ENCODE peak calls at places on chromosomes 7 and 10, in four cellular contexts. Q, L, H and F are unnamed samples.

GRCh38 chr7:29156798-29157461 is 10.6 kb upstream of the CPVL start:
- DNase-seq in Q (no peak), L (no peak), H (no peak), F (no peak)

GRCh38 chr7:110065112-110065511 is 1025.8 kb upstream of the LRRN3 start:
- DNase-seq in Q (no peak), L (no peak), H (no peak), F (no peak)

GRCh38 chr7:76300210-76300731 is 2.2 kb upstream of the HSPB1 start:
- DNase-seq in Q (no peak), L (no peak), H (no peak), F (no peak)

GRCh38 chr7:101871351-101871750 is 53.9 kb downstream of the CUX1 start:
- DNase-seq in Q (no peak), L (no peak), H (no peak), F (no peak)

GRCh38 chr10:91875779-91876178 is 33.5 kb downstream of the FGFBP3 start:
- DNase-seq in Q (no peak), L (no peak), H (no peak), F (no peak)

GRCh38 chr10:70926215-70927000 is 38.0 kb upstream of the PCBD1 start:
- DNase-seq in Q (no peak), L (no peak), H (no peak), F (no peak)

GRCh38 chr10:119235381-119235780 is 28.0 kb downstream of the GRK5 start:
- DNase-seq in Q (no peak), L (no peak), H (no peak), F (no peak)

GRCh38 chr7:79096361-79096805 is 357.1 kb downstream of the MAGI2 start:
- DNase-seq in Q (no peak), L (no peak), H (no peak), F (no peak)

GRCh38 chr10:89245802-89246201 is 5.8 kb downstream of the LIPA start:
- DNase-seq in Q (no peak), L (no peak), H (no peak), F (no peak)

GRCh38 chr7:149362696-149363095 is 98.2 kb downstream of the ZNF777 start:
- DNase-seq in Q (no peak), L (no peak), H (no peak), F (no peak)

GRCh38 chr10:58662314-58662713 is 149.6 kb downstream of the BICC1 start:
- DNase-seq in Q (no peak), L (no peak), H (no peak), F (no peak)

GRCh38 chr10:110337906-110338305 is 33.2 kb upstream of the SMNDC1 start:
- DNase-seq in Q (no peak), L (no peak), H (no peak), F (no peak)

GRCh38 chr7:152743600-152743999 is 16.0 kb upstream of the ACTR3B start:
- DNase-seq in Q (no peak), L (no peak), H (no peak), F (no peak)

GRCh38 chr10:119667562-119668328 is 16.6 kb downstream of the BAG3 start:
- DNase-seq in Q (no peak), L (no peak), H (no peak), F (no peak)

GRCh38 chr7:11835260-11835659 is 3.3 kb upstream of the THSD7A start:
- DNase-seq in Q (no peak), L (no peak), H (no peak), F (no peak)

GRCh38 chr10:69445094-69445493 is 6.2 kb upstream of the TSPAN15 start:
- DNase-seq in Q (no peak), L (no peak), H (no peak), F (no peak)

GRCh38 chr10:128210215-128211063 is 84.2 kb upstream of the MKI67 start:
- DNase-seq in Q (peak), L (no peak), H (peak), F (peak)

GRCh38 chr7:151793531-151793935 is 83.4 kb downstream of the PRKAG2 start:
- DNase-seq in Q (no peak), L (no peak), H (no peak), F (no peak)

GRCh38 chr10:128042131-128042610 is 84.1 kb downstream of the MKI67 start:
- DNase-seq in Q (no peak), L (no peak), H (no peak), F (no peak)

GRCh38 chr10:79937256-79937635 is 11.7 kb downstream of the SFTPD start:
- DNase-seq in Q (no peak), L (no peak), H (no peak), F (no peak)

GRCh38 chr10:78510566-78511323 is 477.1 kb downstream of the RPS24 start:
- DNase-seq in Q (no peak), L (no peak), H (no peak), F (no peak)
- TF ChIP-seq POLR2AphosphoS5 in Q (no peak), L (no peak), H (no peak), F (no peak)

GRCh38 chr7:15755061-15755460 is 68.6 kb upstream of the MEOX2 start:
- DNase-seq in Q (no peak), L (no peak), H (no peak), F (no peak)
- TF ChIP-seq SPI1 in Q (no peak), L (no peak), H (no peak), F (no peak)

DNA sequence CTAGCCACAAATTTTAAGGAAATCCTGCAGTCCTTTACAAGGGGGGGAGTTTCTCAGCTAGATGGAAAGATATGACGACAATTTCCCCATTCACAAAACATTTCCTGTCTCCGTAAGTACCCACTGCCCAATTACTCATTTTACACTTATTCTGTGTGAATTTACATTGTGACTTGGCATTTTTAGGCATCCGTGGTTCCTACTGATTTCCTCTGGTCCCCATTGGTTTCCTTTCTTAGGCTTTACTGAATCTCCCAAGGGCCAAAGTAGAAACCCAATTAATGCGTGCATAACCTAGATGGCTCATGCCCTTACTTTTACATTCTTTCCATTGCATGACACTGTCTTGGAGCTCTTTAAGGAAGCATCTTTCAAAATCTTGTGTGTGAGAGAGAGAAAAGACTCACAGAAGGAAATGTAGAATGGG is 35.7 kb downstream of the NRCAM start:
- DNase-seq in Q (no peak), L (no peak), H (no peak), F (no peak)
- TF ChIP-seq POLR2AphosphoS5 in Q (no peak), L (no peak), H (no peak), F (no peak)

DNA sequence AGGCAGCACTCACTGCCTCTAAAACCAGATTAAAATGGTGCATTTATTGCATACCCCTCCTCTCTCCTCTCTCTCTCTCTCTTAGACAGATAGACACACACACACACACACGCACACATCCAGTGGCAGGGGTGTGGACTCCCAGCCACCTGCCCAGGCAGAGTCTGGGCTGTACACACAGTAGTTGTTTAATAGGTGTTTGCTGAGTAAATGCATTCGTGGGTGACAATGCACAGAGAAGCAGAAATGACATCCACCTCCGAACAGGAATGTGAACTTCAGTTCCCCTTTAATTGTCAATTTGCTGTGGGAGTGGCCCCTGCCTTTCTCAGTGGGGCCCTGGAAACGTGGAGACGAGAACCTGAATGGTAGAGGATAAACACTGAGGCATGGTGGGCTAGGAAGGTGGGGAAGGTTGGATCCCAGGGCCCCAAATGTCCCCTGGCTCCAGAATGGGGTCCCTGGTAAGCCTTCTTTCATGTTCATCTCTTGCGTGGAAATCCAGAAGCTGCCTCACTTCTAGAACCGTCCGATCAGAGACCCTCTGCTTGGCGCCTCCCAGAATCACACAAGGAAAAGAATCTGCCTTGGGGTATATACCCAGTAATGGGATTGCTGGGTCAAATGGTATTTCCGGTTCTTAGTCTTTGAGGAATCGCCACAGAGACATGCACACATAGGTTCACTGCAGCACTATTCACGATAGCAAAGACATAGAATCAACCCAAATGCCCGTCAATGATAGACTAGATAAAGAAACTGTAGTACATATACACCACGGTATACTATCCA is 58.5 kb upstream of the ECHDC3 start:
- DNase-seq in Q (no peak), L (no peak), H (no peak), F (no peak)
- TF ChIP-seq SPI1 in Q (no peak), L (peak), H (no peak), F (peak)

GRCh38 chr10:12068467-12069269 is at the start of gene DHTKD1:
- DNase-seq in Q (peak), L (peak), H (peak), F (peak)
- TF ChIP-seq POLR2AphosphoS5 in Q (peak), L (peak), H (peak), F (peak)

DNA sequence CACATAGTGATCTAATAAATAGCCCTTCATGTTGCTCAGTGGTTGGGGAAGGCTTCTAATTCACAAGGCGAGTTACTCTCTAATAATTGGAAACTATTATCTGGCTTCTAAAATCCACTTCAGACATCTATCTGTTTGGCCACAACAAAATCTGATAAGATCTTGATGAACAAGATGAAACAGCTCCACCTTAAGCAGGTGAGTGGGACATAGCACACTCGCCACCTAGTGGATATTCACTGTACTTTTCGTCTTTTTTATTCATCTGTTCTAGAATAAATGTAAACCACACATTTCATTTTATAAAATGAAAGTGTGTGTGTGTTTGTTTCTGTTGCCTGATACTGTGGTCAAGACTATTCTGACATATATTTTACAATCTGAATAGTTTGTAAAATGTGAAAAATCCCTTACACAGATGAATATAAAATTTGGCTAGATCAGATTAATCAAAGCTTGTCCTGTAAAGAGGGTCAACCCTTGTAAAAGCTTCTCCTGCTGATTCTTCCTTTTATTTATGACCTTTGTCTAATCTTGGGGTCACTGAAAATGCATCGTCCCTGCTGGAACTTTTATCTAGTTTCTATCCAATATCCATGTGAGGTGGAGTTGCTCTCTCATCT is 26.5 kb upstream of the CNTNAP2 start:
- DNase-seq in Q (peak), L (no peak), H (peak), F (peak)
- TF ChIP-seq SPI1 in Q (no peak), L (no peak), H (no peak), F (no peak)

GRCh38 chr10:100879741-100880360 is 32.9 kb upstream of the SLF2 start:
- DNase-seq in Q (peak), L (no peak), H (no peak), F (no peak)

GRCh38 chr10:100875484-100876166 is 37.1 kb upstream of the SLF2 start:
- DNase-seq in Q (no peak), L (no peak), H (no peak), F (no peak)

GRCh38 chr10:100876575-100877158 is 36.1 kb upstream of the SLF2 start:
- DNase-seq in Q (no peak), L (no peak), H (no peak), F (no peak)

GRCh38 chr10:100877451-100877850 is 35.3 kb upstream of the SLF2 start:
- DNase-seq in Q (no peak), L (no peak), H (no peak), F (no peak)

DNA sequence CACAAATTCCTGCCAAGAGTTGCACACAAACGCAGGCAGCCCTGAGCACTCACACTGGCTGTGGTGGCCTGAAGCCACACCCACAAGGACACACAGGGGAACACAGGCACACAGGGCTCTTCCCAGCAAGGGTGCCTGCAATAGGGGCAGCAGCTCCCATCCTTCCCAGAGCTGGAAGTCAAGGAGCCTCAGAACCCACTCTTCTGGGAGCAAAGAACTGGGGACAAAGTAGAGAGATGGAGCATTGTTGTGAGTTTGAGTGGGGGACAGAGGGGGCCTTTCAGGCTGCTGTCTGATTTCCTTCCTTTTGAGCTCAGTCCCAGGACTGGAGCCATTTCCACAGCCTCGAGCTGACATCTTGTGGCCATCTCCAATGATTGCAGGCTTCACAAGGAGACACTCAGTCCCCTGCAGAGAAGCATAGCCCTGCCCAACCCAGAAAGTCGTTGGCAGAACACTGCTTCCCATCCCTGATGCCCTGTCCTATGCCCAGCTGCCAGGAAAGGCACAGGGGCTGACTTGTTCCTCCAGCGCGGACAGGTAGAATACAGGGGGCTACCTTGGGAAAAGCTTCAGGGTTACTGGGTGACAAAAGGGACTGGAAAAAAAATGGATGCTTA is 34.4 kb upstream of the SLF2 start:
- DNase-seq in Q (peak), L (no peak), H (peak), F (peak)
- TF ChIP-seq POLR2AphosphoS5 in Q (no peak), L (no peak), H (no peak), F (no peak)

GRCh38 chr7:130216750-130217149 is 9.1 kb downstream of the SSMEM1 start:
- DNase-seq in Q (no peak), L (no peak), H (no peak), F (no peak)
- TF ChIP-seq SPI1 in Q (no peak), L (no peak), H (no peak), F (no peak)

GRCh38 chr10:33211123-33211878 is 123.2 kb downstream of the NRP1 start:
- DNase-seq in Q (no peak), L (no peak), H (no peak), F (no peak)
- TF ChIP-seq POLR2AphosphoS5 in Q (no peak), L (no peak), H (no peak), F (no peak)

GRCh38 chr10:50991496-50992355 is 82.6 kb upstream of the PRKG1 start:
- DNase-seq in Q (no peak), L (no peak), H (no peak), F (no peak)
- TF ChIP-seq SPI1 in Q (no peak), L (no peak), H (no peak), F (no peak)